ENCODE peak calls at places on chromosomes 11 and 22, in five cellular contexts. L, W, O, E and K are unnamed samples.

GRCh38 chr11:24375896-24376295 is 121.0 kb upstream of the LUZP2 start:
- DNase-seq in L (no peak), W (no peak), O (no peak), E (no peak), K (no peak)

GRCh38 chr22:48981671-48982070 is 846.0 kb downstream of the BRD1 start:
- DNase-seq in L (no peak), W (no peak), O (no peak), E (no peak), K (no peak)

GRCh38 chr11:25244126-25244525 is 747.3 kb downstream of the LUZP2 start:
- DNase-seq in L (no peak), W (no peak), O (no peak), E (no peak), K (no peak)

GRCh38 chr22:24728790-24729637 is 45.5 kb downstream of the PIWIL3 start:
- DNase-seq in L (peak), W (no peak), O (peak), E (peak), K (no peak)

GRCh38 chr11:132284611-132285010 is 914.2 kb downstream of the NTM start:
- DNase-seq in L (no peak), W (no peak), O (no peak), E (no peak), K (no peak)

GRCh38 chr11:84993386-84993785 is 633.8 kb downstream of the DLG2 start:
- DNase-seq in L (no peak), W (peak), O (no peak), E (no peak), K (no peak)

GRCh38 chr11:111598546-111598945 is 3.7 kb upstream of the SIK2 start:
- DNase-seq in L (no peak), W (peak), O (no peak), E (peak), K (no peak)

GRCh38 chr22:22753526-22754267 is 109.3 kb downstream of the GGTLC2 start:
- DNase-seq in L (no peak), W (no peak), O (no peak), E (no peak), K (no peak)

GRCh38 chr11:44624761-44625221 is 59.3 kb downstream of the CD82 start:
- DNase-seq in L (no peak), W (no peak), O (no peak), E (no peak), K (no peak)

GRCh38 chr11:62857541-62857982 is 18.2 kb upstream of the WDR74 start:
- DNase-seq in L (no peak), W (no peak), O (no peak), E (no peak), K (no peak)

GRCh38 chr11:29119116-29119515 is 897.7 kb downstream of the KCNA4 start:
- DNase-seq in L (no peak), W (no peak), O (no peak), E (no peak), K (no peak)

GRCh38 chr22:44366372-44367310 is 53.9 kb upstream of the SHISAL1 start:
- DNase-seq in L (no peak), W (no peak), O (no peak), E (no peak), K (no peak)

GRCh38 chr11:127789887-127790286 is 789.3 kb upstream of the KIRREL3 start:
- DNase-seq in L (no peak), W (no peak), O (peak), E (no peak), K (no peak)

GRCh38 chr11:1632053-1632714 is 2.6 kb downstream of the KRTAP5-5 start:
- DNase-seq in L (no peak), W (no peak), O (no peak), E (no peak), K (no peak)

GRCh38 chr11:44911031-44911814 is 39.5 kb downstream of the TP53I11 start:
- DNase-seq in L (peak), W (peak), O (peak), E (peak), K (peak)

GRCh38 chr11:73252577-73253191 is 19.5 kb upstream of the P2RY6 start:
- DNase-seq in L (no peak), W (no peak), O (peak), E (no peak), K (no peak)

GRCh38 chr11:110435780-110436717 is 6.3 kb downstream of the FDX1 start:
- DNase-seq in L (no peak), W (peak), O (no peak), E (no peak), K (no peak)

GRCh38 chr11:67118059-67118766 is 850 bp upstream of the KDM2A start:
- DNase-seq in L (peak), W (peak), O (no peak), E (no peak), K (no peak)

GRCh38 chr11:6747097-6747662 is 24.6 kb downstream of the OR2AG2 start:
- DNase-seq in L (no peak), W (no peak), O (no peak), E (no peak), K (no peak)

GRCh38 chr11:122085264-122085663 is 30.8 kb downstream of the BLID start:
- DNase-seq in L (no peak), W (peak), O (no peak), E (peak), K (peak)

GRCh38 chr11:10934293-10934850 is 76.5 kb upstream of the ZBED5 start:
- DNase-seq in L (no peak), W (no peak), O (peak), E (no peak), K (no peak)

GRCh38 chr11:13013054-13013488 is 4.0 kb downstream of the RASSF10 start:
- DNase-seq in L (no peak), W (no peak), O (peak), E (no peak), K (no peak)

GRCh38 chr11:72736452-72737069 is 15.6 kb downstream of the ARAP1 start:
- DNase-seq in L (peak), W (peak), O (no peak), E (no peak), K (no peak)

GRCh38 chr11:66068923-66069714 is 953 bp upstream of the PACS1 start:
- DNase-seq in L (peak), W (peak), O (peak), E (no peak), K (no peak)

GRCh38 chr22:37618072-37618656 is 9.5 kb downstream of the GGA1 start:
- DNase-seq in L (no peak), W (no peak), O (no peak), E (no peak), K (no peak)

GRCh38 chr22:45131749-45132148 is 32.0 kb upstream of the NUP50 start:
- DNase-seq in L (peak), W (no peak), O (no peak), E (no peak), K (no peak)

GRCh38 chr11:15453211-15453715 is 338.5 kb downstream of the INSC start:
- DNase-seq in L (no peak), W (no peak), O (no peak), E (no peak), K (no peak)

GRCh38 chr11:64290894-64291745 is at the start of gene KCNK4:
- DNase-seq in L (no peak), W (no peak), O (no peak), E (no peak), K (no peak)

GRCh38 chr11:64287676-64288352 is 2.2 kb downstream of the GPR137 start:
- DNase-seq in L (no peak), W (no peak), O (no peak), E (no peak), K (no peak)

GRCh38 chr11:64290352-64290751 is 750 bp upstream of the KCNK4 start:
- DNase-seq in L (no peak), W (no peak), O (no peak), E (no peak), K (no peak)

GRCh38 chr11:64288353-64288750 is 2.7 kb downstream of the GPR137 start:
- DNase-seq in L (no peak), W (no peak), O (no peak), E (no peak), K (no peak)

DNA sequence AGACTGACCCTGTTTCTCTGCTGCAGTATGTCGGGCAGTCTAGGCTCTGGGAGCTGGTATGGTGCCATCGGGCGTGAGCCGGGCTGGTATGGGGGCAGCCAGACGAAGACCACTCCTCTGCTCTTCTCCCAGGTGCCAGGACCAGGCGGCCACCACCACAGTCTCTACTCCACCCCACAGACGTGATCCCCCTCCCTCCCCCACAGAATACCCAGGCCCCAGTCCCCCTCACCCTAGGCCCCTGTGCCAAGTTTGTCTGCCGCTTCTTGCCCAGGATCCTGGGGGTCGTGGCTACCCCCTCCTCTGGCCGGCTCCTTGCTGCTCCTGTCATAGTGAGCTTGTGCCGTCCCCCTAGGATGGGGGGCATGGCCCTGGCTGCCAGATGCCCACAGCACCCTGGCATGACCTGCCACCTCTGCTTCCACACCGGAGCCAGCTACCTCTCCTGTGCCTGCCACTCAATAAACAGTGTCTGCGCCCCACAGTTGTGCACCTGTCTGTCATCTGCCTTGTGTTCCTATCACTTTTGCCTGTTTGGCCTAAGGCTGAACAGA is 2.0 kb upstream of the KCNK4 start:
- DNase-seq in L (no peak), W (no peak), O (no peak), E (no peak), K (no peak)
- TF ChIP-seq CTCF in L (no peak), W (no peak), O (no peak), E (no peak), K (no peak)

GRCh38 chr11:57358543-57358961 is 20.4 kb downstream of the P2RX3 start:
- DNase-seq in L (no peak), W (no peak), O (no peak), E (no peak), K (no peak)
- TF ChIP-seq CTCF in L (no peak), W (no peak), O (no peak), E (no peak), K (no peak)

DNA sequence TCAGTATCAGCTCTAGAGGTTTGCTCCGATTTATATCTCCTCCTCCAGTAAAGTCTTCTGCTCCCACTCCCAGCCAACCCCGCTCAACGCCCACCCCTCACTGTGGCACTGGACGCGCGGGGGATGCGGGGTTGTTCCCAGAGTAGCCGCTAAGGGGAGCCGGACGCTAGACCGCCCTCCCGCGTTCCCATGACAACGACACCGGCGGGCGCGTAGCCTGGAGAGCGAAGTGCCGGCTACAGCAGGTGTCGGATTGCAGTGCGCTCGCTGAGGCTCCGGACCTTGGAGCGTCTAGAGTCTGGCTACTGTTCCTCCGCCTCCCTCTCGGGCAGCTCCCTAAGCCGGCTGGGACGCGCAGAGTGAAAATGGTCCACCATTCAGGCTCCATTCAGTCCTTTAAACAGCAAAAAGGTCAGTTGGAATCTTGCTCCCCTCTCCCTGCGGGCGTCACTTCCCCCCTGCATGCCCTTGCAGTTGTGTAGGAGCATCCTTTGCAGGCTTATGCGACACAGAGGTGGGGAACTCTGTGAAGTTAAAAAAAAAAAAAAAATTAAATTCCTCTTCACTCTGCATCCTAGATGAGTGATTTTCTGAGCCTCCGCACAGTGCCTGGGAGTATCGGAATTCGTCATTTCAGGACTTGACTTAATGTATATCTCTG is at the start of gene ANO3:
- DNase-seq in L (peak), W (peak), O (peak), E (peak), K (peak)
- TF ChIP-seq CTCF in L (peak), W (peak), O (peak), E (peak), K (peak)

DNA sequence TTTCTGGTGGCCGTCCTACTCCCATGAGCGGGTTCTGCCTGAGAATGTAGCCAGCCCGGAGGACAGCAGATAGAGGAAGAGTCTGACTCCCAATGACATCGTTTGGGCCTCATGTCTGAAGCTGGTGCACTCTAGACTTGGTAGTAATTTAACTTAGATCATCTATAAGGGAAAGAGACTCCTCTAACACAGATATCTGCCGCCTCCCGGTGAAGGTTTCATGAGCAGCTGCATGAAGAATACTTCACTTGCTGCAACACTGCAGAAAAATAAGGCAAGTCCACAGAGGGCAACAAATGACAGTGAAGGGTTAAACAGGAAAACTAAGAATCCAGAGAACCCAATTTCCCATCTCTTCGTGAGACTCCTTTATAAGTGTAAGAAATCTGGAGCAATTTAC is 5.9 kb upstream of the ARL2 start:
- DNase-seq in L (no peak), W (no peak), O (no peak), E (no peak), K (no peak)
- TF ChIP-seq CTCF in L (no peak), W (no peak), O (no peak), E (no peak), K (no peak)

DNA sequence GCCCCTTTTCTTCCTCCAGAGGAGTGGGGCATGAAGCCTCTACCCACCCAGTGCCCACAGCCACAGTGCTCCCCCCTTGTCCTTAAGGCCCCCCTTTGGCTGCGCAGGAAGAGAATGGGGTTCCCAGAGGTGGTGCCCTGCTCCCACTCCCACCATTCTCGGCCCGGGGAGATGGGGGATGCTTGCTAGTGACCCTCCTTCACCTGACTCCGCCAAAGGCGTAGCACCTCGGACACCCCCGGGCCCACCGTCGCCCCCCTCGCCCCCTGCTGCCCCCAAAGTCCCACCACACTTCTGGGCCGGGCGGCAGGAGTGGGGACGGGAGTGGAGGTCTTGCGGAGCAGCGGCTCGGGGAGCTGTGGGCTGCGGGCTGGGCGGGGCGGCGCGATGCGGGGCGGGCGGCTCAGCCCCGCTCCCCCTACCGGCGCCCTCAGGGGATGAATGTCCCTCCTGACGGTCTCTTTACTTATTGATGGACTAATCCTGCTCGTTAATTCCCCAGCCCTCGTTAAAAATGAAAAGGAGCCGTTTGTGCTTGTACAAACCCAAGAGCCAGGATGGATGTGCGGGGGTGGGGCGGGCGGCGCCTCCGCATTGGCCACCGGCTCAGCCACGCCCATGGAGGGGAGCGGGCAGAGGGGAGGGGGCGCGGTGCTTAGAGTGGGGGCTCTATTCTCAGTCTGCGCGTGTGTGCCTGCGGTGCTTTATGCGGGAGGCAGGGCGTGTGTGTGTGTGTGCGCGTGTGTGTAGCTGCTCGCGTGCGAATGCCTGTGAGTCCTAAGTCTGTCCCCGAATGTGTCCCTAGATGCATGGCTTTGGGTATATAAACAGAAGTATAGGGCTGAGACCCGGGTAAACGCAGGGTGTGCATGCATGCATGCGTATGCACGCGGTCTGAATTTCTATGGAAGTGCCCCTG is 25.6 kb downstream of the SYT7 start:
- DNase-seq in L (no peak), W (no peak), O (peak), E (no peak), K (no peak)
- TF ChIP-seq CTCF in L (no peak), W (no peak), O (peak), E (no peak), K (peak)

DNA sequence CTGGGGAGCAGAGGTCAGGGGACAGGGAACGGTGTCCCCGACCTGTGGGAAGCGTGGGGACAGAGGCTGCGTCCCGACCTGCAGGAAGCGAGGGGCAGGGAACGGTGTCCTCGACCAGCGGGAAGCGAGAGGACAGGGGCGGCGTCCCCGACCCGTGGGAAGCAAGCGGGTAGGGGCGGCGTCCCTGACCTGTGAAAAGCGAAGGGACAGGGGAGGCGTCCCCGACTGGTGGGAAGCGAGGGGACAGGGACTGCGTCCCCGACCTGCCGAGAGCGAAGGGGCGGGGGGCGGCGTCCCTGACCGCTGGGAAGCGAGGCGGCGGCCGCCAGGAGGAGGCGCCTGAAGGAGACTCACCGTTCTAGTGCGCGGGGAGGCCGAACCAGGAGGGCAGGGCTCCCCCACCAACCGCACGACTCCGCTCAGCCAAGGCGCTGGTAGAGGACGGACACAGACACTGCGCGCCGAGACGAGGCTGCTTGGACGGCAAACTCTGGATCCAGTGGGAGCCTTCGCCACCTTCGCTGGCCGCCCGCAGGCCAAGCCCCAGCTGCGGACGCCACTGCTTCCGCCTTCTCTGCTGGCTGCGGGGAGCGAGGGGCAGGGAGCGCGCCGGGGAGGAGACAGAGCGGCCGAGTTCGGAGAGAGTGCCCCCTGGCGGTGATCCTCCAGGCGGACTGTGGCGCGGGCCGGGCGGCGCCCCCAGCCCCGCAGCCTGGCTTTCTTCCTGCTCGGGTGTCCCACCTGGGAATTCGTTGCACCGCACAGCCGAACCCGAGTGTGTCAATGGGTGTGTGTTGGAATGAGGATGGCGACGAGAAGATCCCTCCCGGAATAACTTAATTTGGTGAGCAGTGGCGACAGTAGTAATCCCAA is at the start of gene TRAF6:
- DNase-seq in L (peak), W (peak), O (peak), E (peak), K (peak)
- TF ChIP-seq CTCF in L (peak), W (peak), O (peak), E (peak), K (peak)

GRCh38 chr22:26086359-26086758 is 82.9 kb upstream of the SEZ6L start:
- DNase-seq in L (no peak), W (no peak), O (no peak), E (no peak), K (no peak)
- TF ChIP-seq CTCF in L (peak), W (no peak), O (no peak), E (no peak), K (no peak)

DNA sequence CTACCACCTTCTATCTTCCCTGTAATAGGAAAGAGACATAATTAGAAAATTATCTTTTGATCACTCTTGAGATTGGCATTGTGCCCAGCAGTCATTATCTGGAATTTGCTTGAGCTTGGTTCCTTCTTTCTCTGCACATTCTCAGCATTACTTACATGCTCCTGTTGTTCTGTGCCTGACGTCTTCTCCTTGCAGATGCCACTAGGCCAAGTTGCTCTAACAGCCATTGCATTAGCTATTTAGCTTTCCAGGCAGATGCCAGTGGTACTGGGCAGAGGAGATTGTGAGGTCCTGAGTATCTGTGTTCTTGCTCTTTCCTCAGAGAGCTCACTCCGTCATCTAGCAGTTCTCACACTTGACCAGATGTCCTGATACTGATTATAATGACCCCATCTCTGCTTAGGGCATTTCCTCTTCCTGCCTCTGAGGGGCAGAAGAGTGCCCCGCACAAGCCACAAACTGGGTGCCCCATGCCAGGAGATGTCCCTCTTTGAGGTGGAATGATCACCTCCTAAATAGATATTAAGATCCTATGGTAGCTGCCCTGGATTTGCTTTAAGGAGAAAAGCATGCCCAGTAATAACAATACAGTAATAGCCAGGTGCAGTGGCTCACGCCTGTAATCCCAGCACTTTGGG is 30.7 kb downstream of the ARHGAP1 start:
- DNase-seq in L (no peak), W (no peak), O (no peak), E (no peak), K (no peak)
- TF ChIP-seq CTCF in L (peak), W (peak), O (peak), E (peak), K (peak)